ENCODE peak calls at places on chromosomes 3 and 15, in ten cellular contexts. Q is ovary, W is Caco-2, S is transverse colon, G is body of pancreas, D is mesenchymal stem cell, T is endodermal cell, M is right lobe of liver, J is A549, Z is left ventricle myocardium inferior. U is an unnamed sample.

GRCh38 chr15:33329457-33329856 is 18.7 kb downstream of the RYR3 start:
- DNase-seq in Q (no peak), W (no peak), S (no peak), G (no peak), D (no peak), T (no peak), M (no peak), J (no peak), Z (no peak), U (no peak)

GRCh38 chr3:40847571-40847992 is 322.8 kb downstream of the ZNF621 start:
- DNase-seq in Q (peak; percentile 32), W (peak; percentile 54), S (no peak), G (peak; percentile 6), D (peak; percentile 24), T (peak; percentile 91), M (no peak), J (no peak), Z (no peak), U (no peak)

GRCh38 chr3:61725851-61726333 is 164.5 kb downstream of the PTPRG start:
- DNase-seq in Q (no peak), W (peak; percentile 51), S (no peak), G (no peak), D (peak; percentile 10), T (peak; percentile 68), M (no peak), J (no peak), Z (no peak), U (peak; percentile 28)

GRCh38 chr3:37096292-37096691 is 78.1 kb downstream of the LRRFIP2 start:
- DNase-seq in Q (no peak), W (no peak), S (no peak), G (no peak), D (peak; percentile 69), T (no peak), M (no peak), J (peak; percentile 29), Z (no peak), U (no peak)

GRCh38 chr3:99842826-99843589 is 25.3 kb downstream of the CMSS1 start:
- DNase-seq in Q (no peak), W (no peak), S (no peak), G (no peak), D (peak; percentile 72), T (no peak), M (no peak), J (peak; percentile 53), Z (no peak), U (no peak)

GRCh38 chr3:38461086-38461390 is 7.3 kb downstream of the ACVR2B start:
- DNase-seq in Q (no peak), W (no peak), S (no peak), G (no peak), D (no peak), T (no peak), M (no peak), J (no peak), Z (no peak), U (no peak)

GRCh38 chr3:72595927-72596610 is 252.2 kb downstream of the SHQ1 start:
- DNase-seq in Q (no peak), W (no peak), S (no peak), G (no peak), D (no peak), T (peak; percentile 50), M (no peak), J (no peak), Z (no peak), U (no peak)

GRCh38 chr3:129026728-129027543 is 25.8 kb downstream of the EFCC1 start:
- DNase-seq in Q (peak; percentile 84), W (peak; percentile 93), S (peak; percentile 94), G (peak; percentile 94), D (peak; percentile 84), T (peak; percentile 94), M (peak; percentile 85), J (peak; percentile 88), Z (peak; percentile 90), U (peak; percentile 92)

GRCh38 chr3:120057029-120057428 is 37.2 kb downstream of the GSK3B start:
- DNase-seq in Q (no peak), W (no peak), S (no peak), G (no peak), D (no peak), T (no peak), M (no peak), J (no peak), Z (no peak), U (no peak)

GRCh38 chr3:86787091-86787490 is 203.9 kb downstream of the VGLL3 start:
- DNase-seq in Q (no peak), W (no peak), S (no peak), G (no peak), D (no peak), T (no peak), M (no peak), J (peak; percentile 48), Z (no peak), U (no peak)

GRCh38 chr3:31370681-31371080 is 162.0 kb upstream of the STT3B start:
- DNase-seq in Q (no peak), W (peak; percentile 64), S (no peak), G (no peak), D (peak; percentile 17), T (no peak), M (no peak), J (no peak), Z (no peak), U (no peak)

GRCh38 chr3:47163023-47163989 is 607 bp downstream of the SETD2 start:
- DNase-seq in Q (peak; percentile 57), W (peak; percentile 46), S (peak; percentile 46), G (peak; percentile 66), D (peak; percentile 59), T (peak; percentile 73), M (peak; percentile 64), J (peak; percentile 18), Z (peak; percentile 48), U (peak; percentile 70)

GRCh38 chr3:18111702-18112311 is 313.3 kb downstream of the SATB1 start:
- DNase-seq in Q (no peak), W (no peak), S (no peak), G (no peak), D (no peak), T (no peak), M (no peak), J (no peak), Z (peak; percentile 21), U (no peak)

GRCh38 chr3:196513697-196514349 is 1.3 kb downstream of the SMCO1 start:
- DNase-seq in Q (no peak), W (no peak), S (no peak), G (no peak), D (peak; percentile 60), T (no peak), M (no peak), J (no peak), Z (no peak), U (no peak)

GRCh38 chr3:49411550-49411967 is 217 bp downstream of the RHOA start:
- DNase-seq in Q (peak; percentile 71), W (peak; percentile 74), S (peak; percentile 71), G (peak; percentile 69), D (no peak), T (no peak), M (peak; percentile 76), J (no peak), Z (peak; percentile 63), U (peak; percentile 81)

GRCh38 chr3:38834110-38834509 is 18.1 kb upstream of the SCN10A start:
- DNase-seq in Q (peak; percentile 29), W (no peak), S (peak; percentile 9), G (peak; percentile 11), D (peak; percentile 81), T (peak; percentile 92), M (no peak), J (peak; percentile 30), Z (peak; percentile 60), U (peak; percentile 17)

GRCh38 chr15:41018534-41018933 is 65.3 kb downstream of the CHAC1 start:
- DNase-seq in Q (no peak), W (peak; percentile 39), S (peak; percentile 53), G (peak; percentile 54), D (peak; percentile 74), T (no peak), M (no peak), J (peak; percentile 16), Z (no peak), U (no peak)

GRCh38 chr3:188421151-188421821 is 267.3 kb downstream of the LPP start:
- DNase-seq in Q (no peak), W (no peak), S (no peak), G (no peak), D (peak; percentile 60), T (no peak), M (no peak), J (peak; percentile 19), Z (no peak), U (no peak)
- H3K4me3 ChIP-seq in Q (no peak overlapping the region), W (no peak overlapping the region), S (no peak overlapping the region), G (no peak overlapping the region), D (peak overlapping the region; percentile 7), T (no peak overlapping the region), M (no peak overlapping the region), J (no peak overlapping the region), Z (no peak overlapping the region), U (no peak overlapping the region)

GRCh38 chr3:184562875-184563568 is 1.4 kb downstream of the EPHB3 start:
- DNase-seq in Q (peak; percentile 58), W (no peak), S (no peak), G (peak; percentile 63), D (peak; percentile 68), T (peak; percentile 70), M (no peak), J (no peak), Z (no peak), U (peak; percentile 49)
- H3K4me1 ChIP-seq in Q (peaks cover 27% of the 10 kb centered on the region), W (peaks cover 27% of the 10 kb centered on the region), S (peaks cover 74% of the 10 kb centered on the region), G (peaks cover 81% of the 10 kb centered on the region), D (peaks cover 31% of the 10 kb centered on the region), T (peaks cover 39% of the 10 kb centered on the region), M (peaks cover 16% of the 10 kb centered on the region), J (peaks cover 28% of the 10 kb centered on the region), Z (peaks cover 27% of the 10 kb centered on the region), U (peaks cover 56% of the 10 kb centered on the region)

DNA sequence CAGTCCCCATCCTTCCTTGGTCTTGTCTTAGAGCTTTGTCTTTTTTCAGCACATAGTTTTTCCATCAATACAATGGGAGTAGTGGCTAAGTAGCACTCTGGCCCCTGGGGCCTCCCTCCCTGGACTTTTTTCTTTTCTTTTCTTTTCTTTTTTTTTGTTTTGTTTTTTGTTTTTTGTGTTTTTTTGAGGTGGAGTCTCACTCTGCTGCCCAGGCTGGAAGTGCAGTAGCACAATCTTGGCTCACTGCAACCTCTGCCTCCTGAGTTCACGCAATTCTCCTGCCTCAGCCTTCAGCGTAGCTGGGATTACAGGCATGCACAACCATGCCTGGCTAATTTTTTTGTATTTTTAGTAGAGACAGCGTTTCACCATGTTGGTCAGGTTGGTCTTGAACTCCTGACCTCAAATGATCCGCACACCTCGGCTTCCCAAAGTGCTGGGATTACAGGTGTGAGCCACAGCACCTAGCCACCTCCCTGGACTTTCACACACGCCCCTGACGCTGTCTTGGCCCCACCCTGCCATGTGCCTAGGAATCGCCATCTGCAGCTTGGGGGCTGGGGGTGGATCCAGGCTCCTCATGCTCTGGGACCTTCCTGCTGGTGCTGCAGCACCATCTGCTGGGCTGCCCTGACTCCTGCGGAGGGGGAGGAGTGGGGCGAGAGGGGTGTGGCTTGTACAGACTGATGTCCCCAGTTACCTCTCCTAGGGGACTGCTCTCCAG is 2.8 kb downstream of the C15orf39 start:
- DNase-seq in Q (peak; percentile 92), W (peak; percentile 95), S (peak; percentile 96), G (peak; percentile 94), D (peak; percentile 91), T (peak; percentile 98), M (peak; percentile 93), J (peak; percentile 93), Z (peak; percentile 94), U (peak; percentile 96)
- H3K4me3 ChIP-seq in Q (peak overlapping the region; percentile 82), W (no peak overlapping the region), S (no peak overlapping the region), G (no peak overlapping the region), D (peak overlapping the region; percentile 91), T (no peak overlapping the region), M (no peak overlapping the region), J (peak overlapping the region; percentile 84), Z (peak overlapping the region; percentile 100), U (no peak overlapping the region)

DNA sequence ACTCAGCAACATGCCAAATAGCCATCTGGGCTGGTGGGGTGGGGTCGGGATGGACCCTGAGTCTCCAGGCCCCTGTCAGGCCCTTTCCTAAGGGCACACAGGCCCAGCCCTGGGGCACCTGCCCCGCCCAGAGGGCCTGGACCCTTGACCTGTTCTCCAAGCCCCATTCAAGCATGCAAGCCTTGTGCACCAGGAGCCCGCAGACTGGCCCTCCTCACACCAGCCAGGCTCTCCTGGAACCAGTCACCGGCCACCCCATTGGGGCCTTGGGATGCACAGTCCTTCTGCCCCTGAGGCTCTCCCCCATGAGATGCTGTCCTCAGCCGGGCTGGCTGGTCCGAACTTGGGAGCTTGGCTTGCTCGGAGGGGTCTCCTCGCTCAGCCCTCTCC is 20.6 kb upstream of the KLF13 start:
- DNase-seq in Q (no peak), W (no peak), S (no peak), G (no peak), D (no peak), T (no peak), M (no peak), J (no peak), Z (no peak), U (no peak)
- H3K4me1 ChIP-seq in Q (no peaks in the 10 kb centered on the region), W (peaks cover 3% of the 10 kb centered on the region), S (peaks cover 8% of the 10 kb centered on the region), G (no peaks in the 10 kb centered on the region), D (peaks cover 5% of the 10 kb centered on the region), T (peaks cover 13% of the 10 kb centered on the region), M (peaks cover 27% of the 10 kb centered on the region), J (peaks cover 16% of the 10 kb centered on the region), Z (peaks cover 63% of the 10 kb centered on the region), U (peaks cover 5% of the 10 kb centered on the region)

U was measured in mucosa of descending colon.